ENCODE peak calls at places on chromosomes 11 and 22, in ten cellular contexts. One of them, this sample, is unnamed.

GRCh38 chr11:117026593-117027330 is 71.5 kb downstream of the SIK3 start:
- DNase-seq in choroid plexus epithelial cell: peak; percentile 83
- DNase-seq in HFF-Myc: peak; percentile 39
- DNase-seq in AG09309: no peak
- DNase-seq in fibroblast of pulmonary artery: peak; percentile 73
- DNase-seq in Calu3: peak; percentile 1
- DNase-seq in astrocyte of the cerebellum: peak; percentile 52
- DNase-seq in left lung: no peak
- DNase-seq in neural progenitor cell: no peak
- DNase-seq in IMR-90: peak; percentile 90
- DNase-seq in this sample: no peak

GRCh38 chr11:67503119-67504022 is 1.8 kb downstream of the PITPNM1 start:
- DNase-seq in choroid plexus epithelial cell: no peak
- DNase-seq in HFF-Myc: no peak
- DNase-seq in AG09309: no peak
- DNase-seq in fibroblast of pulmonary artery: no peak
- DNase-seq in Calu3: no peak
- DNase-seq in astrocyte of the cerebellum: no peak
- DNase-seq in left lung: no peak
- DNase-seq in neural progenitor cell: peak; percentile 62
- DNase-seq in IMR-90: no peak
- DNase-seq in this sample: peak; percentile 44

GRCh38 chr22:39940757-39941305 is 19.4 kb upstream of the TMA7B start:
- DNase-seq in choroid plexus epithelial cell: peak; percentile 29
- DNase-seq in HFF-Myc: no peak
- DNase-seq in AG09309: no peak
- DNase-seq in fibroblast of pulmonary artery: no peak
- DNase-seq in Calu3: no peak
- DNase-seq in astrocyte of the cerebellum: no peak
- DNase-seq in left lung: no peak
- DNase-seq in neural progenitor cell: no peak
- DNase-seq in IMR-90: no peak
- DNase-seq in this sample: no peak

GRCh38 chr11:61551630-61552029 is 29.2 kb downstream of the SYT7 start:
- DNase-seq in choroid plexus epithelial cell: peak; percentile 12
- DNase-seq in HFF-Myc: no peak
- DNase-seq in AG09309: peak; percentile 4
- DNase-seq in fibroblast of pulmonary artery: peak; percentile 25
- DNase-seq in Calu3: peak; percentile 49
- DNase-seq in astrocyte of the cerebellum: no peak
- DNase-seq in left lung: no peak
- DNase-seq in neural progenitor cell: no peak
- DNase-seq in IMR-90: peak; percentile 50
- DNase-seq in this sample: no peak

GRCh38 chr22:48277868-48278581 is 1515.6 kb downstream of the TBC1D22A start:
- DNase-seq in choroid plexus epithelial cell: no peak
- DNase-seq in HFF-Myc: no peak
- DNase-seq in AG09309: no peak
- DNase-seq in fibroblast of pulmonary artery: no peak
- DNase-seq in Calu3: no peak
- DNase-seq in astrocyte of the cerebellum: no peak
- DNase-seq in left lung: no peak
- DNase-seq in neural progenitor cell: no peak
- DNase-seq in IMR-90: no peak
- DNase-seq in this sample: no peak

GRCh38 chr11:29685361-29685760 is 331.5 kb downstream of the KCNA4 start:
- DNase-seq in choroid plexus epithelial cell: no peak
- DNase-seq in HFF-Myc: no peak
- DNase-seq in AG09309: no peak
- DNase-seq in fibroblast of pulmonary artery: no peak
- DNase-seq in Calu3: no peak
- DNase-seq in astrocyte of the cerebellum: no peak
- DNase-seq in left lung: no peak
- DNase-seq in neural progenitor cell: no peak
- DNase-seq in IMR-90: no peak
- DNase-seq in this sample: no peak

GRCh38 chr11:2883717-2884423 is 1.7 kb downstream of the CDKN1C start:
- DNase-seq in choroid plexus epithelial cell: peak; percentile 28
- DNase-seq in HFF-Myc: no peak
- DNase-seq in AG09309: no peak
- DNase-seq in fibroblast of pulmonary artery: peak; percentile 33
- DNase-seq in Calu3: no peak
- DNase-seq in astrocyte of the cerebellum: no peak
- DNase-seq in left lung: no peak
- DNase-seq in neural progenitor cell: peak; percentile 75
- DNase-seq in IMR-90: no peak
- DNase-seq in this sample: peak; percentile 27

GRCh38 chr11:71489311-71490043 is 36.5 kb downstream of the NADSYN1 start:
- DNase-seq in choroid plexus epithelial cell: peak; percentile 80
- DNase-seq in HFF-Myc: peak; percentile 2
- DNase-seq in AG09309: no peak
- DNase-seq in fibroblast of pulmonary artery: peak; percentile 62
- DNase-seq in Calu3: peak; percentile 20
- DNase-seq in astrocyte of the cerebellum: no peak
- DNase-seq in left lung: no peak
- DNase-seq in neural progenitor cell: no peak
- DNase-seq in IMR-90: peak; percentile 82
- DNase-seq in this sample: peak; percentile 18

GRCh38 chr22:20212754-20213699 is 55.1 kb downstream of the RTN4R start:
- DNase-seq in choroid plexus epithelial cell: no peak
- DNase-seq in HFF-Myc: no peak
- DNase-seq in AG09309: no peak
- DNase-seq in fibroblast of pulmonary artery: no peak
- DNase-seq in Calu3: no peak
- DNase-seq in astrocyte of the cerebellum: no peak
- DNase-seq in left lung: no peak
- DNase-seq in neural progenitor cell: no peak
- DNase-seq in IMR-90: no peak
- DNase-seq in this sample: no peak

GRCh38 chr11:79400717-79401330 is 40.0 kb downstream of the TENM4 start:
- DNase-seq in choroid plexus epithelial cell: peak; percentile 50
- DNase-seq in HFF-Myc: peak; percentile 4
- DNase-seq in AG09309: no peak
- DNase-seq in fibroblast of pulmonary artery: peak; percentile 48
- DNase-seq in Calu3: peak; percentile 43
- DNase-seq in astrocyte of the cerebellum: no peak
- DNase-seq in left lung: no peak
- DNase-seq in neural progenitor cell: peak; percentile 65
- DNase-seq in IMR-90: peak; percentile 25
- DNase-seq in this sample: no peak

GRCh38 chr22:25061605-25062377 is 109.3 kb downstream of the KIAA1671 start:
- DNase-seq in choroid plexus epithelial cell: no peak
- DNase-seq in HFF-Myc: no peak
- DNase-seq in AG09309: no peak
- DNase-seq in fibroblast of pulmonary artery: no peak
- DNase-seq in Calu3: no peak
- DNase-seq in astrocyte of the cerebellum: no peak
- DNase-seq in left lung: no peak
- DNase-seq in neural progenitor cell: no peak
- DNase-seq in IMR-90: no peak
- DNase-seq in this sample: no peak

GRCh38 chr11:71543866-71544265 is 4.4 kb upstream of the KRTAP5-9 start:
- DNase-seq in choroid plexus epithelial cell: no peak
- DNase-seq in HFF-Myc: no peak
- DNase-seq in AG09309: no peak
- DNase-seq in fibroblast of pulmonary artery: no peak
- DNase-seq in Calu3: no peak
- DNase-seq in astrocyte of the cerebellum: no peak
- DNase-seq in left lung: no peak
- DNase-seq in neural progenitor cell: no peak
- DNase-seq in IMR-90: no peak
- DNase-seq in this sample: no peak

GRCh38 chr11:67370351-67371076 is 2.9 kb downstream of the CLCF1 start:
- DNase-seq in choroid plexus epithelial cell: no peak
- DNase-seq in HFF-Myc: no peak
- DNase-seq in AG09309: no peak
- DNase-seq in fibroblast of pulmonary artery: peak; percentile 55
- DNase-seq in Calu3: no peak
- DNase-seq in astrocyte of the cerebellum: no peak
- DNase-seq in left lung: no peak
- DNase-seq in neural progenitor cell: peak; percentile 53
- DNase-seq in IMR-90: peak; percentile 87
- DNase-seq in this sample: peak; percentile 42

GRCh38 chr11:121890377-121890776 is 225.6 kb downstream of the BLID start:
- DNase-seq in choroid plexus epithelial cell: peak; percentile 58
- DNase-seq in HFF-Myc: no peak
- DNase-seq in AG09309: peak; percentile 95
- DNase-seq in fibroblast of pulmonary artery: peak; percentile 76
- DNase-seq in Calu3: no peak
- DNase-seq in astrocyte of the cerebellum: peak; percentile 98
- DNase-seq in left lung: no peak
- DNase-seq in neural progenitor cell: no peak
- DNase-seq in IMR-90: peak; percentile 80
- DNase-seq in this sample: no peak

GRCh38 chr22:38314992-38315800 is 2.0 kb downstream of the CSNK1E start:
- DNase-seq in choroid plexus epithelial cell: no peak
- DNase-seq in HFF-Myc: no peak
- DNase-seq in AG09309: no peak
- DNase-seq in fibroblast of pulmonary artery: no peak
- DNase-seq in Calu3: no peak
- DNase-seq in astrocyte of the cerebellum: no peak
- DNase-seq in left lung: no peak
- DNase-seq in neural progenitor cell: peak; percentile 26
- DNase-seq in IMR-90: peak; percentile 35
- DNase-seq in this sample: no peak

DNA sequence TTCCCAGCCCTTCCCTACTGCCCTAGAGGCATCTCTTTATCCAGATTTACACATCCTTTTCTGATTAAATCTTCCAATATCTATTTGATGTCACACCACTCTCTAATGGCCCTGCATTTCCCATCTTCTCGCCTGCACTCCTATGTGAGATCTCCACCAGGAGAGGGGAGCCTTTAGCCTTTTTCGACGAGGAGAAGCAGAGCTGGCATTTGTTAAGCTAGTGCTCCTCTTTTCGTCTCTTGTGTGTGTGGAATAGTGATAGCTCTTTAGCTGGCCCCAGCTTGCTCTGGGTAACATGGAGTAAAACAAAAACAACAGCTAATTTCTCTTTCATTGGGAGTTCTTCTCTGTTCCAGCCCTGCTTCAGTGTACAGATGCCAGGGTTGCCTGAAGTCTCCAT is 536.5 kb downstream of the NTM start:
- DNase-seq in choroid plexus epithelial cell: peak; percentile 60
- DNase-seq in HFF-Myc: no peak
- DNase-seq in AG09309: no peak
- DNase-seq in fibroblast of pulmonary artery: no peak
- DNase-seq in Calu3: no peak
- DNase-seq in astrocyte of the cerebellum: no peak
- DNase-seq in left lung: no peak
- DNase-seq in neural progenitor cell: no peak
- DNase-seq in IMR-90: no peak
- DNase-seq in this sample: no peak
- TF ChIP-seq CTCF in choroid plexus epithelial cell: peak; percentile 51
- TF ChIP-seq CTCF in HFF-Myc: peak; percentile 17
- TF ChIP-seq CTCF in AG09309: peak; percentile 22
- TF ChIP-seq CTCF in fibroblast of pulmonary artery: no peak
- TF ChIP-seq CTCF in Calu3: no peak
- TF ChIP-seq CTCF in astrocyte of the cerebellum: peak; percentile 41
- TF ChIP-seq CTCF in left lung: no peak
- TF ChIP-seq CTCF in neural progenitor cell: peak; percentile 33
- TF ChIP-seq CTCF in IMR-90: no peak
- TF ChIP-seq CTCF in this sample: no peak

GRCh38 chr11:69102732-69103615 is 52.8 kb upstream of the SMIM38 start:
- DNase-seq in choroid plexus epithelial cell: peak; percentile 15
- DNase-seq in HFF-Myc: no peak
- DNase-seq in AG09309: no peak
- DNase-seq in fibroblast of pulmonary artery: no peak
- DNase-seq in Calu3: peak; percentile 38
- DNase-seq in astrocyte of the cerebellum: no peak
- DNase-seq in left lung: no peak
- DNase-seq in neural progenitor cell: peak; percentile 64
- DNase-seq in IMR-90: no peak
- DNase-seq in this sample: no peak
- TF ChIP-seq CTCF in choroid plexus epithelial cell: peak; percentile 38
- TF ChIP-seq CTCF in HFF-Myc: peak; percentile 22
- TF ChIP-seq CTCF in AG09309: peak; percentile 27
- TF ChIP-seq CTCF in fibroblast of pulmonary artery: no peak
- TF ChIP-seq CTCF in Calu3: peak; percentile 22
- TF ChIP-seq CTCF in astrocyte of the cerebellum: peak; percentile 22
- TF ChIP-seq CTCF in left lung: no peak
- TF ChIP-seq CTCF in neural progenitor cell: peak; percentile 41
- TF ChIP-seq CTCF in IMR-90: peak; percentile 24
- TF ChIP-seq CTCF in this sample: no peak

DNA sequence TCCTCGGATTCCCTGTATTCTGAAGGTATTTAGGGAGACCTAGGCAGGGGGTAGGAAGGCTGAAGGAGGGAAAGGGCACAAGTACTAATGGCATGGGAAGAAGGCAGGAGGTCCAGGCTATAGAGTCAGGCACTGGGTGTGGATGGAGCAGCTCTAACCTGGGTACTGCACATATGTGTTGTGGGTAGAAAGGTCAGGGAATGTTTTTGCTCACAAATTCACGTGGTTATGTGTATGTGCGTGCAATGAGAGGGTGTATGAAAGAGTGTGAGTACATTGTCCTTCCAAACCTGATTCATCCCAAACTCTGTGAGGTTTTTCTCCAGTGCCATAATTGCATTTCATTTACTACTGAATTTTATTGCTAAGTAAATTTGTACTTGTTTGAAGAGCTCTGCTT is 23.2 kb downstream of the DNHD1 start:
- DNase-seq in choroid plexus epithelial cell: no peak
- DNase-seq in HFF-Myc: no peak
- DNase-seq in AG09309: no peak
- DNase-seq in fibroblast of pulmonary artery: no peak
- DNase-seq in Calu3: no peak
- DNase-seq in astrocyte of the cerebellum: no peak
- DNase-seq in left lung: no peak
- DNase-seq in neural progenitor cell: no peak
- DNase-seq in IMR-90: no peak
- DNase-seq in this sample: no peak
- TF ChIP-seq CTCF in choroid plexus epithelial cell: no peak
- TF ChIP-seq CTCF in HFF-Myc: no peak
- TF ChIP-seq CTCF in AG09309: no peak
- TF ChIP-seq CTCF in fibroblast of pulmonary artery: no peak
- TF ChIP-seq CTCF in Calu3: no peak
- TF ChIP-seq CTCF in astrocyte of the cerebellum: no peak
- TF ChIP-seq CTCF in left lung: no peak
- TF ChIP-seq CTCF in neural progenitor cell: no peak
- TF ChIP-seq CTCF in IMR-90: no peak
- TF ChIP-seq CTCF in this sample: no peak

DNA sequence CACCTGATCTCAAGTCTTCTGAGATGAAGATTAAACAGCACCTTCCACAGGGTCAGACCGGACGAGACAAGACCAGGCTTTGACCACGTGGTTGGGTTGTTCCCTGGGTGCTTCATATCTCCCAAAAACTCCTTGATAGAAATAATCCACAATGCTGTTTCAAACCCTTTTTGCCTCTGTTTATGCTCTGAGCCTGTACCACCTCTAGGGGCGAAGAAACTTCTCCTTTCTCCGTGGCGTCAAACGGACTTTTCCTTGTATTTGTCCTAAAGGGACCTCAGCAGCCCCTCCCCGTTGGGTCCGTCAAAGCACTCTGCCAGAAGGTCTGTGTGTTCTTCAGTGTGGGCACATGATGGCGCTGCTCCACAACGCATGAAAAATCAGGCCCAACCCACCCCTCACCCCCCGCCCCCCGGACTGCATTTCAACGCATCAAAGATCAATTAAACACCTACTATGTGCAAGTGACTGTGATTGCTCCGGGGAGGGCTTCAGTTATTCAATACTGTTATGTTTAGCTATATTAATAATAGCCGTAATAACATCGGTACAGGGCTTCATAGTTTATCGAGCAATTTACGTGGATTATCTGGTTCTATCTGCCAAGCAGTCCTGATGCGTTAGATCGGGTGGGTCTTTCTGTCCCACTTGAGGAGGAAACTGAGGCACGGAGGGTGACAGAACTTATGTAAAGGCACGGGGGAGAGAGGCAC is 17.3 kb upstream of the EIF3D start:
- DNase-seq in choroid plexus epithelial cell: peak; percentile 72
- DNase-seq in HFF-Myc: no peak
- DNase-seq in AG09309: no peak
- DNase-seq in fibroblast of pulmonary artery: peak; percentile 69
- DNase-seq in Calu3: peak; percentile 64
- DNase-seq in astrocyte of the cerebellum: peak; percentile 43
- DNase-seq in left lung: no peak
- DNase-seq in neural progenitor cell: peak; percentile 88
- DNase-seq in IMR-90: peak; percentile 62
- DNase-seq in this sample: no peak
- TF ChIP-seq CTCF in choroid plexus epithelial cell: peak; percentile 72
- TF ChIP-seq CTCF in HFF-Myc: peak; percentile 47
- TF ChIP-seq CTCF in AG09309: peak; percentile 44
- TF ChIP-seq CTCF in fibroblast of pulmonary artery: peak; percentile 58
- TF ChIP-seq CTCF in Calu3: peak; percentile 91
- TF ChIP-seq CTCF in astrocyte of the cerebellum: peak; percentile 56
- TF ChIP-seq CTCF in left lung: peak; percentile 33
- TF ChIP-seq CTCF in neural progenitor cell: peak; percentile 79
- TF ChIP-seq CTCF in IMR-90: peak; percentile 62
- TF ChIP-seq CTCF in this sample: peak; percentile 75

This sample was measured in CD14-positive monocyte.